ENCODE peak calls at places on chromosomes 1 and 21, in eight cellular contexts. X is CD8-positive, alpha-beta T cell; Z is cardiac muscle cell; I is left ventricle myocardium inferior; R is esophagus squamous epithelium; E is fibroblast of mammary gland; M is NB4; Q is mucosa of descending colon. L is an unnamed sample.

GRCh38 chr1:95197616-95198252 is 36.3 kb upstream of the RWDD3 start:
- DNase-seq in X (no peak), Z (peak), I (no peak), R (no peak), E (peak), M (no peak), Q (no peak), L (no peak)

GRCh38 chr1:224175615-224176014 is 7.4 kb upstream of the DEGS1 start:
- DNase-seq in X (no peak), Z (peak), I (no peak), R (no peak), E (peak), M (no peak), Q (no peak), L (no peak)

GRCh38 chr1:245126530-245126929 is 28.3 kb upstream of the KIF26B start:
- DNase-seq in X (no peak), Z (no peak), I (no peak), R (no peak), E (no peak), M (no peak), Q (no peak), L (no peak)

GRCh38 chr1:50853325-50853724 is 106.7 kb downstream of the FAF1 start:
- DNase-seq in X (no peak), Z (no peak), I (no peak), R (no peak), E (no peak), M (no peak), Q (no peak), L (no peak)

GRCh38 chr1:226181996-226182714 is 4.4 kb downstream of the ACBD3 start:
- DNase-seq in X (no peak), Z (peak), I (peak), R (no peak), E (peak), M (peak), Q (peak), L (peak)

GRCh38 chr1:24600551-24600950 is 42.6 kb upstream of the SRRM1 start:
- DNase-seq in X (no peak), Z (no peak), I (no peak), R (no peak), E (no peak), M (no peak), Q (no peak), L (no peak)

GRCh38 chr1:59481915-59482505 is 185.1 kb downstream of the FGGY start:
- DNase-seq in X (no peak), Z (no peak), I (no peak), R (no peak), E (peak), M (no peak), Q (no peak), L (no peak)

GRCh38 chr1:56617141-56617540 is 28.0 kb upstream of the PRKAA2 start:
- DNase-seq in X (no peak), Z (no peak), I (no peak), R (no peak), E (peak), M (no peak), Q (no peak), L (no peak)

GRCh38 chr1:228445867-228446584 is 29.4 kb upstream of the TRIM17 start:
- DNase-seq in X (peak), Z (peak), I (no peak), R (no peak), E (peak), M (peak), Q (peak), L (peak)

GRCh38 chr1:84365225-84366221 is 32.8 kb upstream of the DNASE2B start:
- DNase-seq in X (no peak), Z (peak), I (no peak), R (no peak), E (peak), M (peak), Q (peak), L (peak)

GRCh38 chr1:3469849-3470649 is 15.6 kb downstream of the ARHGEF16 start:
- DNase-seq in X (no peak), Z (no peak), I (no peak), R (no peak), E (no peak), M (no peak), Q (no peak), L (no peak)

GRCh38 chr1:115144176-115144575 is 54.9 kb upstream of the TSPAN2 start:
- DNase-seq in X (no peak), Z (no peak), I (no peak), R (no peak), E (no peak), M (no peak), Q (no peak), L (no peak)

GRCh38 chr1:211680752-211681327 is 5.4 kb upstream of the NEK2 start:
- DNase-seq in X (peak), Z (peak), I (peak), R (no peak), E (peak), M (peak), Q (peak), L (peak)

GRCh38 chr1:57024855-57025254 is 59.0 kb upstream of the C8B start:
- DNase-seq in X (no peak), Z (no peak), I (no peak), R (no peak), E (no peak), M (no peak), Q (no peak), L (no peak)

DNA sequence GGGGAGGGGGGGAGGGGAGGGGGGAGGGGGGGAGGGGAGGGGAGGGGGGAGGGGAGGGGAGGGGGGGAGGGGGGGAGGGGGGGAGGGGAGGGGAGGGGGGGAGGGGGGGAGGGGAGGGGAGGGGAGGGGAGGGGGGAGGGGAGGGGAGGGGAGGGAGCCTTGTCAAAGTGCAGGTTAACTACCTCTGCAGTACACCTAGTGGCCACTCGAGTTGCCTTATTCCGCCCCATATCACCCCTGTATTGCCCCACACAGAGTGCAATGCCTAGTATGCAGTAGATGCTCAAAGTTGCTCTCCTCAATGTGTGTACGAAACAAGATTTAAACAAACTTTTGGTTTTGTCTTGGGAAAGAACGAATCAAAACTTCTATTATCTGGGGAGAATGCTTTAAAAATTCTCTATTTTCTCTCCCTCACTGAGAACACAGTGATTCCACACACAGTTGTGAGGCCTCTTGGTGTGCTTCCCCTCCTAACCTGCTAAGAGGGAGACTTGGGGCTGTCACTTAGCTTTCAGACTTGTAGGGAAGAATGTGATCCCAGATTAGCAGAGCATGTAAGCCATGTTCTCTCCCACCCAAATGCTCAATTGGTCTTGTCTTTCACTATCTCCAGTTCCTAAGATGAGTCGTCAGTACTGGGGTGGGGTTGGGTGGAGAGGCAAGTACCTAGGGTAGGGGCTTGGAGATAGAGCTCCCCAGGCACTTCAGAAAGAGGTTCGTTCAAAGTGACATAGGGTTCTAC is 79.7 kb upstream of the MAP10 start:
- DNase-seq in X (no peak), Z (no peak), I (no peak), R (no peak), E (no peak), M (peak), Q (no peak), L (no peak)
- TF ChIP-seq CTCF in X (no peak), Z (no peak), I (no peak), R (no peak), E (no peak), M (no peak), Q (no peak), L (no peak)

GRCh38 chr21:43775190-43775589 is 918 bp downstream of the CSTB start:
- DNase-seq in X (no peak), Z (no peak), I (no peak), R (no peak), E (no peak), M (no peak), Q (no peak), L (no peak)

GRCh38 chr21:43778469-43779335 is 2.6 kb upstream of the CSTB start:
- DNase-seq in X (peak), Z (no peak), I (no peak), R (no peak), E (no peak), M (peak), Q (peak), L (no peak)

GRCh38 chr21:43777953-43778352 is 1.8 kb upstream of the CSTB start:
- DNase-seq in X (no peak), Z (no peak), I (no peak), R (no peak), E (no peak), M (no peak), Q (no peak), L (no peak)

GRCh38 chr21:43774163-43774562 is 1.9 kb downstream of the CSTB start:
- DNase-seq in X (no peak), Z (no peak), I (no peak), R (no peak), E (no peak), M (no peak), Q (no peak), L (no peak)

GRCh38 chr21:43775795-43776430 is at the start of gene CSTB:
- DNase-seq in X (peak), Z (peak), I (peak), R (no peak), E (no peak), M (peak), Q (peak), L (peak)
- TF ChIP-seq CTCF in X (no peak), Z (no peak), I (no peak), R (no peak), E (no peak), M (no peak), Q (no peak), L (no peak)

DNA sequence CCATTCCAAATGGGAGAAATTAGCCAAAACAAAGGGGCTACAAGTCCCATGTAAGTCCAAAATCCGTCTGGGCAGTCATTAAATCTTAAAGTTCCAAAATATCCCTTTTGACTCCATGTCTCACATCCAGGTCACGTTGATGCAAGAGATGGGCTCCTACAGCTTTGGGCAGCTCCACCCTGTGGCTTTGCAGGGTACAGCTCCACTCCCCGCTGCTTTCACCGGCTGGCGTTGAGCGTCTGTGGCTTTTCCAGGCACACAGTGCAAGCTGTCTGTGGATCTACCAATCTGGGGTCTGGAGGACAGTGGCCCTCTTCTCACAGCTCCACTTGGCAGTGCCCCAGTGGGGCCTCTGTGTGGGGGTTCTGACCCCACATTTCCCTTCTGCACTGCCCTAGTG is 130.2 kb downstream of the TPR start:
- DNase-seq in X (no peak), Z (peak), I (no peak), R (no peak), E (no peak), M (peak), Q (no peak), L (no peak)
- TF ChIP-seq CTCF in X (no peak), Z (peak), I (no peak), R (no peak), E (peak), M (peak), Q (no peak), L (no peak)

DNA sequence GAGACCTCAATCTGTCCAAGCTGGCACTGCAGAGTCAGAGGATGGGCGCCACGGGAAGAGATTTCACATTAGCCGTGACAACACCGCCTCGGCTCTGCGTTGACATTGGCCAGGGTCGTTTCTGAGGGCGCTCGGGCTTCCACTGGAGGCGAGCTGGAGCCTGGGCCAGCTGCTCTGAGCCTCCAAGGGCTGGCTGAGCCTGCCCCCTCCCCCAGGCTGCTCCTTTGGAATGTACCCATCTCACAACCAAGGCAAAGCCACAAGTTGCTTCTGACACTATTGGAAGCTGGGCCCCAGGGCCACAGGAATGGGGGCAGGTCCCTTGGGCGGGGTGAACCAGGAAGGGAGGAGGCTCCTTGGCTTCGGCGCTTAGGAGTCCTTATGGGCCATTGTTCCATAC is 12.7 kb downstream of the GPR3 start:
- DNase-seq in X (no peak), Z (peak), I (peak), R (no peak), E (peak), M (no peak), Q (no peak), L (no peak)
- TF ChIP-seq CTCF in X (no peak), Z (no peak), I (peak), R (no peak), E (no peak), M (no peak), Q (no peak), L (no peak)

DNA sequence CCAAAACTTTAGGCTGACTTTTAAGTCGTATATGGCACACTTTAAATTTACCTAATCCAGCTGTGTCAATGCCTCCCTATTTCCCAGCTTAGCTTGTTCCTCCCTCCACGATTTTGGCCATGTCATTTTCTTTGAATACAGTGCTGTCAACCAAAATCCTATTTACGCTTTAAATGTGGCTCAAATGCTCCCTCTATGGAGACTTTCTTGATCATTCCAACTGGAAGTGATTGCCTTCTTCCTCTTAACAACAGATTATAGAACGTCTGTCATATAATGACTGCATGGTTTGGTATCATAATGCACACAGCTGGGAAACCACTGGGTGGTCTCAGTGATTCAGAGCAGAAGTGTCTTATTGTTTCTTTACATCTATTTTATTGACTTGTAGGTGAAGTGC is 18.9 kb upstream of the BATF3 start:
- DNase-seq in X (no peak), Z (peak), I (no peak), R (no peak), E (peak), M (peak), Q (no peak), L (no peak)
- TF ChIP-seq CTCF in X (no peak), Z (peak), I (peak), R (no peak), E (peak), M (no peak), Q (no peak), L (no peak)